ENCODE peak calls at places on chromosomes 2 and 18, in eight cellular contexts. One of them, this sample, is unnamed.

GRCh38 chr2:202022755-202023154 is 10.9 kb upstream of the FZD7 start:
- DNase-seq in endodermal cell: no peak
- DNase-seq in M059J: no peak
- DNase-seq in anterior cingulate cortex: no peak
- DNase-seq in NCI-H82: peak; percentile 50
- DNase-seq in T-helper 1 cell: no peak
- DNase-seq in lower leg skin: no peak
- DNase-seq in posterior cingulate gyrus: no peak
- DNase-seq in this sample: no peak

GRCh38 chr2:203818656-203819055 is 48.9 kb upstream of the CTLA4 start:
- DNase-seq in M059J: no peak
- DNase-seq in NCI-H82: no peak
- DNase-seq in posterior cingulate gyrus: no peak
- DNase-seq in anterior cingulate cortex: no peak
- DNase-seq in lower leg skin: no peak
- DNase-seq in endodermal cell: no peak
- DNase-seq in T-helper 1 cell: no peak
- DNase-seq in this sample: no peak

GRCh38 chr2:180376076-180376475 is 369.0 kb upstream of the CWC22 start:
- DNase-seq in endodermal cell: no peak
- DNase-seq in anterior cingulate cortex: no peak
- DNase-seq in NCI-H82: no peak
- DNase-seq in T-helper 1 cell: no peak
- DNase-seq in lower leg skin: no peak
- DNase-seq in M059J: peak; percentile 12
- DNase-seq in posterior cingulate gyrus: no peak
- DNase-seq in this sample: no peak

GRCh38 chr2:27051902-27052645 is 606 bp downstream of the AGBL5 start:
- DNase-seq in posterior cingulate gyrus: no peak
- DNase-seq in NCI-H82: peak; percentile 46
- DNase-seq in endodermal cell: no peak
- DNase-seq in T-helper 1 cell: no peak
- DNase-seq in M059J: no peak
- DNase-seq in lower leg skin: peak; percentile 90
- DNase-seq in anterior cingulate cortex: peak; percentile 54
- DNase-seq in this sample: peak; percentile 55

GRCh38 chr18:24009651-24010333 is 4.8 kb upstream of the TTC39C start:
- DNase-seq in posterior cingulate gyrus: no peak
- DNase-seq in T-helper 1 cell: no peak
- DNase-seq in anterior cingulate cortex: no peak
- DNase-seq in NCI-H82: no peak
- DNase-seq in M059J: no peak
- DNase-seq in endodermal cell: no peak
- DNase-seq in lower leg skin: no peak
- DNase-seq in this sample: no peak

GRCh38 chr18:33733376-33733775 is 155.4 kb downstream of the ASXL3 start:
- DNase-seq in NCI-H82: no peak
- DNase-seq in posterior cingulate gyrus: no peak
- DNase-seq in endodermal cell: no peak
- DNase-seq in T-helper 1 cell: no peak
- DNase-seq in anterior cingulate cortex: no peak
- DNase-seq in M059J: no peak
- DNase-seq in lower leg skin: no peak
- DNase-seq in this sample: no peak

GRCh38 chr2:108585446-108585845 is 51.2 kb downstream of the LIMS1 start:
- DNase-seq in endodermal cell: no peak
- DNase-seq in T-helper 1 cell: no peak
- DNase-seq in anterior cingulate cortex: no peak
- DNase-seq in posterior cingulate gyrus: no peak
- DNase-seq in lower leg skin: no peak
- DNase-seq in NCI-H82: no peak
- DNase-seq in M059J: no peak
- DNase-seq in this sample: no peak

GRCh38 chr18:57631697-57632096 is 10.1 kb upstream of the NARS1 start:
- DNase-seq in anterior cingulate cortex: no peak
- DNase-seq in lower leg skin: no peak
- DNase-seq in posterior cingulate gyrus: no peak
- DNase-seq in T-helper 1 cell: no peak
- DNase-seq in M059J: no peak
- DNase-seq in endodermal cell: no peak
- DNase-seq in NCI-H82: no peak
- DNase-seq in this sample: no peak

GRCh38 chr2:40700211-40700954 is 248.5 kb upstream of the SLC8A1 start:
- DNase-seq in M059J: no peak
- DNase-seq in T-helper 1 cell: no peak
- DNase-seq in anterior cingulate cortex: no peak
- DNase-seq in endodermal cell: no peak
- DNase-seq in lower leg skin: no peak
- DNase-seq in NCI-H82: no peak
- DNase-seq in posterior cingulate gyrus: no peak
- DNase-seq in this sample: no peak

GRCh38 chr2:216149741-216150140 is 40.6 kb downstream of the XRCC5 start:
- DNase-seq in M059J: peak; percentile 14
- DNase-seq in NCI-H82: no peak
- DNase-seq in lower leg skin: no peak
- DNase-seq in posterior cingulate gyrus: no peak
- DNase-seq in T-helper 1 cell: no peak
- DNase-seq in anterior cingulate cortex: no peak
- DNase-seq in endodermal cell: no peak
- DNase-seq in this sample: no peak

GRCh38 chr2:207251573-207252192 is 85.9 kb upstream of the KLF7 start:
- DNase-seq in T-helper 1 cell: no peak
- DNase-seq in anterior cingulate cortex: no peak
- DNase-seq in endodermal cell: no peak
- DNase-seq in lower leg skin: no peak
- DNase-seq in NCI-H82: no peak
- DNase-seq in M059J: no peak
- DNase-seq in posterior cingulate gyrus: no peak
- DNase-seq in this sample: no peak

GRCh38 chr18:10482985-10483949 is 28.8 kb downstream of the APCDD1 start:
- DNase-seq in lower leg skin: no peak
- DNase-seq in endodermal cell: no peak
- DNase-seq in NCI-H82: no peak
- DNase-seq in M059J: no peak
- DNase-seq in anterior cingulate cortex: no peak
- DNase-seq in T-helper 1 cell: no peak
- DNase-seq in posterior cingulate gyrus: no peak
- DNase-seq in this sample: no peak

This sample was measured in head of caudate nucleus.